ENCODE peak calls at places on chromosomes 13 and 19, in four cellular contexts. One of them, this sample, is unnamed.

GRCh38 chr13:21837841-21838551 is 167.1 kb downstream of the FGF9 start:
- DNase-seq in MM.1S: no peak
- DNase-seq in fibroblast of lung: no peak
- DNase-seq in WERI-Rb-1: no peak
- DNase-seq in this sample: no peak

GRCh38 chr19:16078759-16079707 is 2.7 kb downstream of the TPM4 start:
- DNase-seq in MM.1S: peak; percentile 96
- DNase-seq in fibroblast of lung: peak; percentile 99
- DNase-seq in WERI-Rb-1: no peak
- DNase-seq in this sample: peak; percentile 77

GRCh38 chr13:111937763-111938375 is 129.1 kb upstream of the SOX1 start:
- DNase-seq in WERI-Rb-1: no peak
- DNase-seq in MM.1S: no peak
- DNase-seq in fibroblast of lung: no peak
- DNase-seq in this sample: no peak

GRCh38 chr19:43784251-43784980 is 3.6 kb upstream of the KCNN4 start:
- DNase-seq in MM.1S: peak; percentile 37
- DNase-seq in WERI-Rb-1: peak; percentile 39
- DNase-seq in fibroblast of lung: peak; percentile 83
- DNase-seq in this sample: no peak

GRCh38 chr13:41955605-41956004 is 5.3 kb downstream of the VWA8 start:
- DNase-seq in MM.1S: no peak
- DNase-seq in WERI-Rb-1: no peak
- DNase-seq in fibroblast of lung: no peak
- DNase-seq in this sample: no peak

GRCh38 chr19:49971991-49972401 is 11.0 kb upstream of the SIGLEC11 start:
- DNase-seq in WERI-Rb-1: no peak
- DNase-seq in fibroblast of lung: no peak
- DNase-seq in MM.1S: no peak
- DNase-seq in this sample: no peak

GRCh38 chr13:61410669-61411297 is 4.9 kb downstream of the PCDH20 start:
- DNase-seq in fibroblast of lung: peak; percentile 34
- DNase-seq in WERI-Rb-1: no peak
- DNase-seq in MM.1S: peak; percentile 15
- DNase-seq in this sample: no peak

GRCh38 chr13:98252931-98253470 is 75.9 kb upstream of the RNF113B start:
- DNase-seq in WERI-Rb-1: no peak
- DNase-seq in MM.1S: no peak
- DNase-seq in fibroblast of lung: peak; percentile 77
- DNase-seq in this sample: no peak

GRCh38 chr19:17687141-17687856 is 855 bp downstream of the UNC13A start:
- DNase-seq in MM.1S: no peak
- DNase-seq in WERI-Rb-1: peak; percentile 33
- DNase-seq in fibroblast of lung: no peak
- DNase-seq in this sample: no peak

GRCh38 chr19:18464646-18465045 is 26.7 kb upstream of the ISYNA1 start:
- DNase-seq in fibroblast of lung: peak; percentile 98
- DNase-seq in WERI-Rb-1: no peak
- DNase-seq in MM.1S: no peak
- DNase-seq in this sample: no peak

GRCh38 chr19:18904334-18905057 is 8.5 kb upstream of the CERS1 start:
- DNase-seq in WERI-Rb-1: no peak
- DNase-seq in fibroblast of lung: no peak
- DNase-seq in MM.1S: no peak
- DNase-seq in this sample: no peak

GRCh38 chr19:3471954-3472655 is 8.2 kb downstream of the SMIM24 start:
- DNase-seq in MM.1S: no peak
- DNase-seq in WERI-Rb-1: peak; percentile 59
- DNase-seq in fibroblast of lung: peak; percentile 17
- DNase-seq in this sample: no peak

GRCh38 chr19:41223431-41224234 is 4.6 kb downstream of the AXL start:
- DNase-seq in MM.1S: no peak
- DNase-seq in fibroblast of lung: peak; percentile 66
- DNase-seq in WERI-Rb-1: no peak
- DNase-seq in this sample: no peak

GRCh38 chr19:50567052-50567841 is 988 bp downstream of the LRRC4B start:
- DNase-seq in fibroblast of lung: no peak
- DNase-seq in WERI-Rb-1: peak; percentile 33
- DNase-seq in MM.1S: no peak
- DNase-seq in this sample: no peak

GRCh38 chr19:6677924-6678689 is 8.1 kb upstream of the TNFSF14 start:
- DNase-seq in MM.1S: no peak
- DNase-seq in fibroblast of lung: no peak
- DNase-seq in WERI-Rb-1: no peak
- DNase-seq in this sample: peak; percentile 83

GRCh38 chr13:39603424-39603947 is 493 bp upstream of the LHFPL6 start:
- DNase-seq in MM.1S: no peak
- DNase-seq in fibroblast of lung: peak; percentile 23
- DNase-seq in WERI-Rb-1: peak; percentile 27
- DNase-seq in this sample: no peak

GRCh38 chr13:110423689-110424302 is 116.7 kb downstream of the COL4A2 start:
- DNase-seq in MM.1S: no peak
- DNase-seq in WERI-Rb-1: no peak
- DNase-seq in fibroblast of lung: no peak
- DNase-seq in this sample: no peak

GRCh38 chr13:113667771-113668490 is 912 bp downstream of the GRK1 start:
- DNase-seq in WERI-Rb-1: peak; percentile 19
- DNase-seq in MM.1S: no peak
- DNase-seq in fibroblast of lung: no peak
- DNase-seq in this sample: no peak

GRCh38 chr19:50639121-50640112 is at the start of gene SYT3:
- DNase-seq in WERI-Rb-1: peak; percentile 83
- DNase-seq in MM.1S: peak; percentile 8
- DNase-seq in fibroblast of lung: peak; percentile 19
- DNase-seq in this sample: no peak

GRCh38 chr13:28012896-28013295 is 24.4 kb upstream of the URAD start:
- DNase-seq in WERI-Rb-1: no peak
- DNase-seq in fibroblast of lung: no peak
- DNase-seq in MM.1S: peak; percentile 77
- DNase-seq in this sample: peak; percentile 87

GRCh38 chr19:10419200-10419645 is 1.1 kb upstream of the PDE4A start:
- DNase-seq in MM.1S: no peak
- DNase-seq in fibroblast of lung: no peak
- DNase-seq in WERI-Rb-1: peak; percentile 43
- DNase-seq in this sample: peak; percentile 79

GRCh38 chr19:54160182-54160811 is 776 bp upstream of the LENG1 start:
- DNase-seq in fibroblast of lung: no peak
- DNase-seq in WERI-Rb-1: no peak
- DNase-seq in MM.1S: peak; percentile 20
- DNase-seq in this sample: no peak

GRCh38 chr19:11067356-11068113 is 21.7 kb upstream of the LDLR start:
- DNase-seq in WERI-Rb-1: no peak
- DNase-seq in fibroblast of lung: no peak
- DNase-seq in MM.1S: no peak
- DNase-seq in this sample: no peak

GRCh38 chr13:72221276-72221962 is 354.4 kb upstream of the DACH1 start:
- DNase-seq in MM.1S: peak; percentile 7
- DNase-seq in WERI-Rb-1: peak; percentile 27
- DNase-seq in fibroblast of lung: no peak
- DNase-seq in this sample: no peak

GRCh38 chr19:22595918-22596341 is 38.2 kb upstream of the ZNF492 start:
- DNase-seq in MM.1S: no peak
- DNase-seq in WERI-Rb-1: no peak
- DNase-seq in fibroblast of lung: no peak
- DNase-seq in this sample: no peak

GRCh38 chr19:29515233-29515619 is 10.6 kb upstream of the VSTM2B start:
- DNase-seq in MM.1S: no peak
- DNase-seq in WERI-Rb-1: no peak
- DNase-seq in fibroblast of lung: no peak
- DNase-seq in this sample: no peak

GRCh38 chr13:83449666-83450395 is 432.4 kb downstream of the SLITRK1 start:
- DNase-seq in WERI-Rb-1: no peak
- DNase-seq in fibroblast of lung: peak; percentile 45
- DNase-seq in MM.1S: no peak
- DNase-seq in this sample: no peak

GRCh38 chr19:10227215-10227971 is 3.7 kb downstream of the S1PR2 start:
- DNase-seq in WERI-Rb-1: no peak
- DNase-seq in fibroblast of lung: peak; percentile 71
- DNase-seq in MM.1S: no peak
- DNase-seq in this sample: no peak

GRCh38 chr13:20401958-20402856 is 123.5 kb downstream of the CRYL1 start:
- DNase-seq in MM.1S: no peak
- DNase-seq in fibroblast of lung: peak; percentile 42
- DNase-seq in WERI-Rb-1: no peak
- DNase-seq in this sample: no peak

GRCh38 chr13:26623125-26623524 is 65.6 kb downstream of the WASF3 start:
- DNase-seq in fibroblast of lung: no peak
- DNase-seq in WERI-Rb-1: peak; percentile 85
- DNase-seq in MM.1S: no peak
- DNase-seq in this sample: no peak

GRCh38 chr13:28564030-28564429 is 69.1 kb upstream of the FLT1 start:
- DNase-seq in WERI-Rb-1: no peak
- DNase-seq in fibroblast of lung: no peak
- DNase-seq in MM.1S: no peak
- DNase-seq in this sample: no peak

GRCh38 chr19:2329162-2329505 is 650 bp downstream of the SPPL2B start:
- DNase-seq in MM.1S: no peak
- DNase-seq in fibroblast of lung: no peak
- DNase-seq in WERI-Rb-1: no peak
- DNase-seq in this sample: no peak

GRCh38 chr19:18086590-18087138 is at the start of gene IL12RB1:
- DNase-seq in WERI-Rb-1: no peak
- DNase-seq in MM.1S: peak; percentile 62
- DNase-seq in fibroblast of lung: no peak
- DNase-seq in this sample: peak; percentile 68

GRCh38 chr19:58274771-58275199 is 4.0 kb upstream of the ZNF8 start:
- DNase-seq in WERI-Rb-1: no peak
- DNase-seq in MM.1S: no peak
- DNase-seq in fibroblast of lung: peak; percentile 43
- DNase-seq in this sample: no peak

GRCh38 chr19:47324502-47324901 is 7.5 kb upstream of the C5AR2 start:
- DNase-seq in MM.1S: no peak
- DNase-seq in fibroblast of lung: no peak
- DNase-seq in WERI-Rb-1: no peak
- DNase-seq in this sample: no peak

GRCh38 chr13:65264066-65264465 is 1966.1 kb downstream of the PCDH9 start:
- DNase-seq in WERI-Rb-1: no peak
- DNase-seq in MM.1S: no peak
- DNase-seq in fibroblast of lung: no peak
- DNase-seq in this sample: no peak

GRCh38 chr13:93227280-93227905 is 786 bp downstream of the GPC6 start:
- DNase-seq in fibroblast of lung: peak; percentile 67
- DNase-seq in MM.1S: peak; percentile 28
- DNase-seq in WERI-Rb-1: peak; percentile 77
- DNase-seq in this sample: peak; percentile 7
- H3K4me3 ChIP-seq in fibroblast of lung: peak overlapping the region; percentile 58
- H3K4me3 ChIP-seq in MM.1S: peak overlapping the region; percentile 66
- H3K4me3 ChIP-seq in WERI-Rb-1: peak overlapping the region; percentile 86
- H3K4me3 ChIP-seq in this sample: no peak overlapping the region

GRCh38 chr19:39196320-39196719 is 444 bp upstream of the NCCRP1 start:
- DNase-seq in fibroblast of lung: no peak
- DNase-seq in WERI-Rb-1: no peak
- DNase-seq in MM.1S: no peak
- DNase-seq in this sample: no peak

GRCh38 chr19:39199025-39199424 is 2.3 kb downstream of the NCCRP1 start:
- DNase-seq in MM.1S: no peak
- DNase-seq in WERI-Rb-1: peak; percentile 46
- DNase-seq in fibroblast of lung: peak; percentile 78
- DNase-seq in this sample: no peak

GRCh38 chr19:39196860-39197562 is at the start of gene NCCRP1:
- DNase-seq in MM.1S: no peak
- DNase-seq in WERI-Rb-1: peak; percentile 24
- DNase-seq in fibroblast of lung: no peak
- DNase-seq in this sample: no peak

GRCh38 chr19:39195755-39196154 is 1.0 kb upstream of the NCCRP1 start:
- DNase-seq in MM.1S: no peak
- DNase-seq in WERI-Rb-1: no peak
- DNase-seq in fibroblast of lung: no peak
- DNase-seq in this sample: no peak

GRCh38 chr19:39197808-39198207 is 1.0 kb downstream of the NCCRP1 start:
- DNase-seq in WERI-Rb-1: peak; percentile 42
- DNase-seq in MM.1S: no peak
- DNase-seq in fibroblast of lung: no peak
- DNase-seq in this sample: no peak
- TF ChIP-seq CTCF in WERI-Rb-1: peak; percentile 30
- TF ChIP-seq CTCF in MM.1S: no peak
- TF ChIP-seq CTCF in fibroblast of lung: no peak
- TF ChIP-seq CTCF in this sample: no peak

GRCh38 chr19:55362174-55362989 is 678 bp downstream of the GARIN5B start:
- DNase-seq in WERI-Rb-1: no peak
- DNase-seq in fibroblast of lung: no peak
- DNase-seq in MM.1S: no peak
- DNase-seq in this sample: no peak
- H3K36me3 ChIP-seq in WERI-Rb-1: no peaks in the 10 kb centered on the region
- H3K36me3 ChIP-seq in fibroblast of lung: no peaks in the 10 kb centered on the region
- H3K36me3 ChIP-seq in MM.1S: no peaks in the 10 kb centered on the region
- H3K36me3 ChIP-seq in this sample: no peaks in the 10 kb centered on the region

DNA sequence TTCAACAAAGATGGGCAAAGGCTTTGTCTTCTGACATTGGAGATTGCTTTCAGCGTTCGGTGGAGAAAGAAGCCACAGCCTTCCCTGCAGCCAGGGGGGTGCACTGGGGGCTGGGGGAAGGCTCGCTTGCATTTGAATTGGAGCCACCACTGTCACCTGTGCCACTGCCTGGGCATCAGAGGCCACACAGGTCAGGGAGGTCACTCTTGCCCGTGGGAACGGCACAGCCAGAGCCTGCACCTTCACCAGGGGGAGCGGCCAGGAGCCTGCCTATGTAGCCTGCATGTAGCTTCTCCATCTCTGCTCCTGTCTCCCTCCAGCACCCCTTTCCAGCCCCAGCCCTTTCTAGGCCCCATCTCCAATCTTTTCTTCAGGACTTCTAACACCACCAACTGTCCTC is 43.7 kb upstream of the KCTD15 start:
- DNase-seq in WERI-Rb-1: no peak
- DNase-seq in fibroblast of lung: no peak
- DNase-seq in MM.1S: no peak
- DNase-seq in this sample: no peak
- H3K4me3 ChIP-seq in WERI-Rb-1: no peak overlapping the region
- H3K4me3 ChIP-seq in fibroblast of lung: no peak overlapping the region
- H3K4me3 ChIP-seq in MM.1S: no peak overlapping the region
- H3K4me3 ChIP-seq in this sample: no peak overlapping the region

DNA sequence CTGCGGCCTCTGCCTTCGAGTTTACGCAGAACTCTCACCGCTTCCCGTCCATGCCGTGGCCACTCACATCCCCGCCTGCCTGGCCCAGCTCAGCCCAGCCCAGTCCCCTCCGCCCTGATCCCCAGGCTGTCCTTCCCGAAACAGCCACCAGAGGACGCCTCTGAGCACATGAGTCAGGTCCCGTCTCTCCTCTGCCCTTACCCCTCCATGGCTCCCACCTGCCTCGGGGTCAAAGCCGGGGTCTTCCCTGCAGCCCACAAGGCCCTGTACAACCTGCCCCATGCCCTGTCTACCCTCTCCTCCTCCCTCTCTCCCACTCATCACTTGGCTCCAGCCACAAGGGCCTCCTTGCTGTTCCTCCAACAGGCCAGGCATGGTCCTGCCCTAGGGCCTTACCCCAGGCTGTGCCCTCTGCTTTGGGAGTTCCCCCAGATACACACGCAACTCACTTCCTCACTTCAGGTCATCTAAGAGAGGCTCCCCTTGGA is 8.1 kb upstream of the SEMA6B start:
- DNase-seq in fibroblast of lung: peak; percentile 47
- DNase-seq in MM.1S: peak; percentile 37
- DNase-seq in WERI-Rb-1: peak; percentile 87
- DNase-seq in this sample: no peak
- TF ChIP-seq CTCF in fibroblast of lung: peak; percentile 93
- TF ChIP-seq CTCF in MM.1S: peak; percentile 85
- TF ChIP-seq CTCF in WERI-Rb-1: peak; percentile 98
- TF ChIP-seq CTCF in this sample: peak; percentile 85

This sample was measured in GM06990.